ENCODE peak calls at places on chromosome 4, in five cellular contexts. L is D341Med; M is NCI-H1105 treated with DMSO at 0.1 percent for 48 hours; J is CD8-positive, alpha-beta T cell; N is NCI-H187. P is an unnamed sample.

GRCh38 chr4:44447563-44448504 is 775 bp downstream of the KCTD8 start:
- DNase-seq in L (peak; percentile 75), M (peak; percentile 46), J (no peak), N (no peak), P (no peak)

GRCh38 chr4:153176938-153177337 is 27.3 kb upstream of the TRIM2 start:
- DNase-seq in L (no peak), M (no peak), J (no peak), N (no peak), P (no peak)

GRCh38 chr4:155403886-155404285 is 27.1 kb upstream of the MAP9 start:
- DNase-seq in L (peak; percentile 30), M (peak; percentile 55), J (no peak), N (no peak), P (no peak)

GRCh38 chr4:123190176-123190575 is 206.4 kb upstream of the SPRY1 start:
- DNase-seq in L (no peak), M (no peak), J (no peak), N (no peak), P (no peak)

GRCh38 chr4:76311896-76312331 is 5.4 kb downstream of the STBD1 start:
- DNase-seq in L (no peak), M (no peak), J (no peak), N (no peak), P (no peak)

GRCh38 chr4:17812125-17812524 is 1.3 kb downstream of the NCAPG start:
- DNase-seq in L (no peak), M (no peak), J (no peak), N (no peak), P (no peak)

GRCh38 chr4:3112979-3113469 is 38.5 kb downstream of the HTT start:
- DNase-seq in L (no peak), M (no peak), J (no peak), N (no peak), P (no peak)

GRCh38 chr4:6001965-6002833 is 16.0 kb downstream of the C4orf50 start:
- DNase-seq in L (no peak), M (no peak), J (no peak), N (no peak), P (no peak)

GRCh38 chr4:40881851-40882250 is 132.1 kb downstream of the NSUN7 start:
- DNase-seq in L (no peak), M (no peak), J (no peak), N (no peak), P (no peak)

GRCh38 chr4:56118055-56118454 is 169.3 kb downstream of the CEP135 start:
- DNase-seq in L (no peak), M (no peak), J (no peak), N (peak; percentile 34), P (no peak)

GRCh38 chr4:56132835-56133234 is 184.1 kb downstream of the CEP135 start:
- DNase-seq in L (no peak), M (no peak), J (no peak), N (no peak), P (no peak)

GRCh38 chr4:176376032-176376614 is 56.4 kb downstream of the SPCS3 start:
- DNase-seq in L (no peak), M (peak; percentile 30), J (no peak), N (no peak), P (no peak)

GRCh38 chr4:97836662-97837061 is 306.6 kb downstream of the STPG2 start:
- DNase-seq in L (no peak), M (no peak), J (no peak), N (no peak), P (no peak)

GRCh38 chr4:73259552-73260140 is 1.0 kb upstream of the ANKRD17 start:
- DNase-seq in L (no peak), M (no peak), J (no peak), N (no peak), P (no peak)